ENCODE peak calls at places on chromosomes 2 and 18, in ten cellular contexts. D, F, E, G, L, W, B, V, Y and X are unnamed samples.

GRCh38 chr2:145258903-145259579 is 739.1 kb upstream of the ZEB2 start:
- DNase-seq in W (peak; percentile 56), B (no peak), E (no peak), Y (peak; percentile 16), D (no peak), V (no peak), L (no peak), G (no peak), F (no peak), X (no peak)

GRCh38 chr2:126932966-126933555 is 34.4 kb downstream of the TEX51 start:
- DNase-seq in Y (no peak), B (no peak), E (no peak), L (no peak), W (no peak), G (no peak), F (no peak), D (no peak), V (no peak), X (no peak)

GRCh38 chr2:27901219-27901618 is 10.7 kb downstream of the BABAM2 start:
- DNase-seq in L (no peak), Y (no peak), G (no peak), V (no peak), E (no peak), D (no peak), B (no peak), F (no peak), W (no peak), X (peak; percentile 31)

GRCh38 chr2:54803783-54804758 is 80.6 kb downstream of the EML6 start:
- DNase-seq in W (peak; percentile 24), F (no peak), L (no peak), G (no peak), V (no peak), D (no peak), B (no peak), Y (no peak), E (peak; percentile 32), X (no peak)

GRCh38 chr2:171630812-171631626 is 56.2 kb upstream of the DYNC1I2 start:
- DNase-seq in D (no peak), G (no peak), V (no peak), E (no peak), L (no peak), F (no peak), Y (peak; percentile 10), B (no peak), W (no peak), X (peak; percentile 2)

GRCh38 chr2:217740178-217740577 is 262.6 kb downstream of the TNS1 start:
- DNase-seq in G (no peak), W (no peak), L (no peak), V (peak; percentile 15), Y (no peak), B (no peak), F (no peak), D (no peak), E (no peak), X (no peak)

GRCh38 chr2:174827371-174828369 is 63.4 kb upstream of the CHRNA1 start:
- DNase-seq in B (no peak), D (no peak), V (no peak), F (no peak), Y (no peak), W (peak; percentile 54), E (peak; percentile 69), G (no peak), L (peak; percentile 18), X (no peak)

GRCh38 chr2:23526114-23526513 is 141.1 kb downstream of the KLHL29 start:
- DNase-seq in D (no peak), Y (no peak), W (no peak), V (no peak), E (no peak), B (no peak), G (no peak), L (no peak), F (no peak), X (no peak)

GRCh38 chr2:96665083-96665569 is 22.6 kb downstream of the FER1L5 start:
- DNase-seq in D (peak; percentile 85), L (no peak), B (peak; percentile 98), F (no peak), E (peak; percentile 98), W (peak; percentile 97), Y (peak; percentile 92), V (no peak), G (no peak), X (peak; percentile 99)

GRCh38 chr2:44746367-44746766 is 195.1 kb upstream of the SIX3 start:
- DNase-seq in L (no peak), W (no peak), F (no peak), Y (no peak), E (no peak), V (no peak), D (no peak), B (no peak), G (no peak), X (no peak)

GRCh38 chr2:71277159-71277498 is 50.2 kb upstream of the PAIP2B start:
- DNase-seq in V (no peak), G (no peak), E (no peak), Y (no peak), F (no peak), B (no peak), W (no peak), D (no peak), L (no peak), X (no peak)

GRCh38 chr2:168255866-168256265 is 8.5 kb upstream of the STK39 start:
- DNase-seq in W (no peak), E (no peak), L (no peak), D (no peak), Y (no peak), F (no peak), G (no peak), V (no peak), B (no peak), X (no peak)

GRCh38 chr2:168255103-168255502 is 7.7 kb upstream of the STK39 start:
- DNase-seq in L (no peak), F (no peak), G (no peak), W (no peak), V (no peak), Y (no peak), D (no peak), B (no peak), E (no peak), X (no peak)

GRCh38 chr2:168253379-168253778 is 6.0 kb upstream of the STK39 start:
- DNase-seq in F (no peak), L (no peak), B (no peak), G (no peak), Y (no peak), W (no peak), V (no peak), E (no peak), D (no peak), X (no peak)

GRCh38 chr2:168256448-168256847 is 9.1 kb upstream of the STK39 start:
- DNase-seq in B (no peak), F (no peak), E (peak; percentile 19), W (no peak), L (no peak), Y (no peak), G (no peak), D (no peak), V (no peak), X (no peak)

DNA sequence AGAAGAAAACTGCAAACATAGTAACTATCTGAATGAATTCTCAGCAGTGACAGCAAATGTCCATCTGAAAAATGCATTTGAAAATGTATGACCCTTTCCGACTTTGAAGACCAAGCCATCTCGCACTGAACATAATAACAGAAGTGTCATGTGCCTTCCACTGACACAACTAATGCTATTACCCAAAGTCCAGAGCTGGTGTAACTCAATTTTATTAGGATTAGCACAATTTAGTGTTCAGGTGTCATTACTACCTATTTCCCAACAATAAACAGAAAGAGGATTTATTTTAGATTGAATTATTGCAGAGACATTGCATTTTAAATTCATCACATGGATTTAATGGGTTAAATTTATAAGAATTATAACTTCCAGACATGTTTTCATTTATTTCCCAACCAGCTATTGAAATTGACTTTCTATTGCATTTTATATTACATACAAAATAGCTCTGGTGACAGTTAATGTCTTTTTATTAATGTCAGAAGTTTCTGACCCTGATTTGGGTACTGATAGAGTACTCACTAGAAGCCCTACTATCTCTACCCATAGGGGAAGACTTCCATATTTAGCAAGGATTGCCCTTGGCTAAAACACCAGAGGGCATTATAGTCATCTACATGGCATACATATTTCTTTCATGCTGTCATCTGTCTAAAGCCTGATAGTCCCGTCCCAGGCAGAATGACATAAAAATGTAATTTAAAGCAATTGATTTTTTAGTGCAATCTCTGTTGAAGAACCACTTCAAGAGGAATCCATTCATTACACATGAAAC is 7.0 kb upstream of the STK39 start:
- DNase-seq in D (no peak), W (peak; percentile 23), G (no peak), V (no peak), Y (no peak), F (no peak), B (peak; percentile 70), E (peak; percentile 54), L (no peak), X (no peak)
- TF ChIP-seq CTCF in D (no peak), W (peak; percentile 4), G (no peak), V (no peak), Y (no peak), F (no peak), B (peak; percentile 33), E (no peak), L (no peak), X (no peak)

GRCh38 chr18:22657619-22658018 is 239.9 kb upstream of the CTAGE1 start:
- DNase-seq in W (no peak), G (no peak), B (no peak), Y (no peak), V (no peak), L (no peak), E (no peak), F (no peak), D (no peak), X (no peak)
- TF ChIP-seq CTCF in W (no peak), G (no peak), B (no peak), Y (no peak), V (no peak), L (no peak), E (no peak), F (no peak), D (no peak), X (no peak)

DNA sequence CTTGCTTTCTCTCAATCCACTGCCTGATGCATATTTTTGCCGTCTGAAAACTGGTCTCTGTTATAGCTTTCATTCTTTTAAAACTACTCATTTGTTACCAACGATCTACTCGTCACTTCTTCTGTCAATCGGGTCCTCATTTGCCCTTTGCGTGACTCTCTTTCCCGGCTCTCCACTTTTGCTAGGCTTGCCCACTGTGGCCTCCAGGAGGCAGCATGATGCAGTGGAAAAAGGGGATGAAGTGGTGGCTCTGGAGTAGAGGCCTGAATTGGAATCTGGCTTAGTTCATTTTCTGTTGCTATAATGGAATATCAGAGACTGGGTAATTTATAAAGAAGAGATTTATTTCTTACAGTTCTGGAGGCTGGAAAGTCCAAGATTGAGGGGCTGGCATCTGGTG is 15.2 kb downstream of the GDF7 start:
- DNase-seq in G (no peak), W (no peak), E (no peak), Y (no peak), V (no peak), L (no peak), F (no peak), D (no peak), B (peak; percentile 13), X (no peak)
- TF ChIP-seq CTCF in G (no peak), W (peak; percentile 45), E (peak; percentile 37), Y (no peak), V (peak; percentile 26), L (peak; percentile 47), F (peak; percentile 19), D (peak; percentile 73), B (peak; percentile 81), X (no peak)

DNA sequence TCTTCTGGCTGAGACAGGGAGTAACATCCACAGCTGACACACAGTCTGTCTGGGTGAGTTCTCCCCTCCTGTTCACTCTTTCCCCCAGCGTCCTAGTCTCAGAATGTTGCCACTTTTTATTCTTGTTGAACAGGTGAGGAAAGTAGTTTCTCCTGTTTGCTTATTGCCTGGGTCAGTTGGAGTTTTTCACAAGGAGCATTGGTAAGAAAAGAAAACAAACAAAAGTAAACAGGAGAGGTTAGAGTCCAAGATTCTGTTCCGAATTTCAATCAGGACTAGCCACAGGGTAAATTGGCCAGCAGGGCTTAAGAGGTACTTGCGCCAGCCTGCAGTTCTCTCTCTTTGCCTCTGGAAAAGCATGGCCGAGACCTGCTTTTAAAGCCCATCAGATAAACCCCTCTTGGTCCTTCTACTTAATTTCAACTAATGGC is 255.0 kb upstream of the EPAS1 start:
- DNase-seq in L (no peak), F (no peak), D (no peak), B (no peak), E (no peak), W (no peak), G (no peak), Y (no peak), V (no peak), X (no peak)
- TF ChIP-seq CTCF in L (no peak), F (no peak), D (no peak), B (no peak), E (no peak), W (no peak), G (no peak), Y (no peak), V (no peak), X (no peak)